ENCODE peak calls at places on chromosomes 13 and 19, in five cellular contexts. D, Y, X, K and Z are unnamed samples. For H3K36me3, the result is how much of the 10 kb centered on the place peaks cover.

GRCh38 chr13:43905435-43906031 is 25.8 kb downstream of the LACC1 start:
- DNase-seq in X (peak), Y (peak), K (peak), D (no peak), Z (peak)

GRCh38 chr13:95153647-95154405 is 147.4 kb downstream of the ABCC4 start:
- DNase-seq in Y (no peak), D (no peak), K (no peak), X (no peak), Z (no peak)

GRCh38 chr13:48595330-48596127 is 58.2 kb upstream of the CYSLTR2 start:
- DNase-seq in D (no peak), X (peak), Y (peak), K (peak), Z (peak)

GRCh38 chr19:45076851-45077730 is 813 bp upstream of the ZNF296 start:
- DNase-seq in Y (no peak), D (no peak), X (no peak), K (no peak), Z (no peak)

GRCh38 chr19:6890421-6890913 is 3.1 kb downstream of the ADGRE1 start:
- DNase-seq in K (no peak), X (no peak), D (no peak), Y (no peak), Z (no peak)

GRCh38 chr19:15871570-15871969 is 26.3 kb downstream of the CYP4F2 start:
- DNase-seq in Y (no peak), X (peak), K (peak), D (no peak), Z (no peak)

GRCh38 chr13:91185294-91185863 is 162.1 kb upstream of the MIR17HG start:
- DNase-seq in X (no peak), K (peak), Y (no peak), D (no peak), Z (no peak)

GRCh38 chr13:28590450-28590849 is 68.5 kb upstream of the POMP start:
- DNase-seq in X (no peak), D (no peak), K (no peak), Y (no peak), Z (no peak)

GRCh38 chr19:30221176-30221575 is 151.0 kb upstream of the ZNF536 start:
- DNase-seq in K (no peak), D (no peak), X (no peak), Y (no peak), Z (peak)

GRCh38 chr19:13100031-13100588 is 2.5 kb downstream of the LYL1 start:
- DNase-seq in K (no peak), Y (no peak), X (no peak), D (no peak), Z (no peak)

GRCh38 chr13:48942131-48942530 is 33.6 kb upstream of the FNDC3A start:
- DNase-seq in Y (no peak), K (no peak), D (no peak), X (no peak), Z (no peak)

GRCh38 chr13:100983111-100983510 is 308.5 kb upstream of the TMTC4 start:
- DNase-seq in X (no peak), D (no peak), K (no peak), Y (no peak), Z (no peak)

GRCh38 chr13:40102854-40103253 is 447.4 kb downstream of the COG6 start:
- DNase-seq in Y (no peak), D (no peak), K (peak), X (peak), Z (no peak)

GRCh38 chr13:78709028-78709427 is 50.1 kb upstream of the OBI1 start:
- DNase-seq in D (no peak), Y (no peak), X (no peak), K (no peak), Z (no peak)

GRCh38 chr13:46751811-46752635 is 44.9 kb downstream of the ESD start:
- DNase-seq in X (no peak), K (no peak), Y (no peak), D (no peak), Z (no peak)

GRCh38 chr13:24081388-24081787 is 79.1 kb upstream of the SPATA13 start:
- DNase-seq in Y (no peak), X (no peak), D (no peak), K (no peak), Z (no peak)

GRCh38 chr13:52925221-52925620 is 76.8 kb upstream of the PCDH8 start:
- DNase-seq in D (peak), K (no peak), Y (no peak), X (no peak), Z (no peak)

GRCh38 chr13:42361701-42362100 is 89.7 kb downstream of the AKAP11 start:
- DNase-seq in Y (no peak), D (no peak), X (no peak), K (no peak), Z (no peak)

GRCh38 chr19:52010674-52011073 is 2.7 kb upstream of the ZNF615 start:
- DNase-seq in K (no peak), D (no peak), Y (no peak), X (no peak), Z (no peak)

GRCh38 chr13:110114351-110114750 is 192.6 kb downstream of the COL4A1 start:
- DNase-seq in K (no peak), Y (no peak), X (no peak), D (no peak), Z (no peak)

GRCh38 chr19:27709496-27709895 is 1503.5 kb downstream of the UQCRFS1 start:
- DNase-seq in Y (no peak), K (no peak), X (no peak), D (no peak), Z (no peak)

GRCh38 chr13:72229067-72229466 is 362.1 kb upstream of the DACH1 start:
- DNase-seq in D (no peak), Y (no peak), X (no peak), K (no peak), Z (no peak)

GRCh38 chr13:34369925-34370324 is 552.0 kb downstream of the RFC3 start:
- DNase-seq in X (no peak), D (no peak), Y (no peak), K (no peak), Z (no peak)

GRCh38 chr13:43206858-43207257 is 183.5 kb downstream of the DNAJC15 start:
- DNase-seq in Y (no peak), D (no peak), K (no peak), X (no peak), Z (no peak)

GRCh38 chr19:14406645-14407331 is 12.4 kb downstream of the DDX39A start:
- DNase-seq in Y (no peak), D (no peak), X (no peak), K (no peak), Z (no peak)
- H3K36me3 ChIP-seq in Y (under half), D (under half), X (half or more), K (under half), Z (under half)

GRCh38 chr19:3532154-3533019 is 6.6 kb upstream of the TEKTIP1 start:
- DNase-seq in K (no peak), D (no peak), Y (no peak), X (no peak), Z (no peak)
- H3K36me3 ChIP-seq in K (under half), D (under half), Y (under half), X (half or more), Z (under half)

GRCh38 chr19:53579518-53579917 is 41.6 kb downstream of the ZNF331 start:
- DNase-seq in K (no peak), X (no peak), D (no peak), Y (no peak), Z (no peak)
- H3K36me3 ChIP-seq in K (under half), X (under half), D (under half), Y (under half), Z (half or more)

GRCh38 chr19:802497-802887 is 5.2 kb downstream of the PTBP1 start:
- DNase-seq in Y (no peak), D (no peak), K (no peak), X (no peak), Z (no peak)

GRCh38 chr19:802888-803561 is 5.8 kb downstream of the PTBP1 start:
- DNase-seq in D (no peak), Y (no peak), X (no peak), K (no peak), Z (no peak)

GRCh38 chr19:800360-801029 is 3.2 kb downstream of the PTBP1 start:
- DNase-seq in K (no peak), D (no peak), Y (no peak), X (no peak), Z (peak)

GRCh38 chr19:801861-802496 is 4.7 kb downstream of the PTBP1 start:
- DNase-seq in Y (no peak), X (no peak), D (no peak), K (no peak), Z (no peak)

GRCh38 chr19:801030-801860 is 4.0 kb downstream of the PTBP1 start:
- DNase-seq in D (peak), K (no peak), Y (no peak), X (no peak), Z (peak)
- H3K36me3 ChIP-seq in D (under half), K (under half), Y (under half), X (half or more), Z (half or more)

DNA sequence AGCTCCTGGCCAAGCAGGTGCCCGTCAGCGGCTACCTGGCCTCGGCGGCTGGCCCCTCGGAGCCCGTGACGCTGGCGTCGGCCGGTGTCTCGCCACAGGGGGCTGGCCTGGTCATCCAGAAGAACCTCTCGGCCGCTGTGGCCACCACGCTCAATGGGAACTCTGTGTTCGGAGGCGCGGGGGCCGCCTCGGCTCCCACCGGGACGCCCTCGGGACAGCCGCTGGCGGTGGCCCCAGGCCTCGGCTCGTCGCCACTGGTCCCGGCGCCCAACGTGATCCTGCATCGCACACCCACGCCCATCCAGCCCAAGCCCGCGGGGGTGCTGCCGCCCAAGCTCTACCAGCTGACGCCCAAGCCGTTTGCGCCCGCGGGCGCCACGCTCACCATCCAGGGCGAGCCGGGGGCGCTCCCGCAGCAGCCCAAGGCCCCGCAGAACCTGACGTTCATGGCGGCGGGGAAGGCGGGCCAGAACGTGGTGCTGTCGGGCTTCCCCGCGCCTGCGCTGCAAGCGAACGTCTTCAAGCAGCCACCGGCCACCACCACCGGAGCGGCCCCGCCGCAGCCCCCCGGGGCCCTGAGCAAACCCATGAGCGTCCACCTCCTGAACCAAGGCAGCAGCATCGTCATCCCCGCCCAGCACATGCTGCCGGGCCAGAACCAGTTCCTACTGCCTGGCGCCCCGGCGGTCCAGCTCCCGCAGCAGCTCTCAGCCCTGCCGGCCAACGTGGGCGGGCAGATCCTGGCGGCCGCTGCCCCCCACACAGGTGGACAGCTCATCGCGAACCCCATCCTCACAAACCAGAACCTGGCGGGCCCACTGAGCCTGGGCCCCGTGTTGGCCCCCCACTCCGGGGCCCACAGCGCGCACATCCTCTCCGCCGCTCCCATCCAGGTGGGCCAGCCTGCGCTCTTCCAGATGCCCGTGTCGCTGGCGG is 33.0 kb upstream of the EHD2 start:
- DNase-seq in Y (no peak), D (no peak), X (no peak), K (no peak), Z (no peak)
- H3K36me3 ChIP-seq in Y (under half), D (under half), X (under half), K (under half), Z (under half)